ENCODE peak calls at places on chromosomes 1 and 21, in four cellular contexts. I is mesendoderm; H is effector memory CD4-positive, alpha-beta T cell; O is stomach. E is an unnamed sample.

GRCh38 chr1:149978547-149979023 is 31.9 kb downstream of the OTUD7B start:
- DNase-seq in O (no peak), H (no peak), I (no peak), E (no peak)

GRCh38 chr1:67407498-67407897 is 22.7 kb downstream of the SERBP1 start:
- DNase-seq in I (no peak), H (no peak), O (no peak), E (no peak)

GRCh38 chr1:44783697-44784093 is 4.3 kb downstream of the BEST4 start:
- DNase-seq in O (peak; percentile 71), I (no peak), H (no peak), E (no peak)

GRCh38 chr1:104295516-104295915 is 545.8 kb downstream of the AMY1C start:
- DNase-seq in H (no peak), I (peak; percentile 2), O (no peak), E (no peak)

GRCh38 chr1:42947965-42948732 is 10.5 kb downstream of the SLC2A1 start:
- DNase-seq in I (no peak), O (no peak), H (no peak), E (no peak)

GRCh38 chr1:10068605-10069294 is 36.0 kb downstream of the UBE4B start:
- DNase-seq in I (peak; percentile 50), O (no peak), H (no peak), E (no peak)

GRCh38 chr1:209850342-209850979 is 22.7 kb downstream of the UTP25 start:
- DNase-seq in H (no peak), O (peak; percentile 36), I (peak; percentile 64), E (no peak)

GRCh38 chr1:165637427-165637826 is 6.4 kb downstream of the MGST3 start:
- DNase-seq in H (no peak), O (no peak), I (peak; percentile 21), E (no peak)

GRCh38 chr1:208799186-208799585 is 555.0 kb upstream of the PLXNA2 start:
- DNase-seq in H (no peak), O (no peak), I (no peak), E (no peak)

GRCh38 chr1:24744911-24745710 is at the start of gene CLIC4:
- DNase-seq in H (peak; percentile 99), I (peak; percentile 99), O (peak; percentile 100), E (peak; percentile 90)

GRCh38 chr1:24745711-24746582 is 700 bp downstream of the CLIC4 start:
- DNase-seq in I (peak; percentile 83), O (peak; percentile 62), H (peak; percentile 6), E (no peak)

GRCh38 chr1:24749257-24749656 is 4.0 kb downstream of the CLIC4 start:
- DNase-seq in H (no peak), I (no peak), O (no peak), E (no peak)

GRCh38 chr1:24749886-24750285 is 4.6 kb downstream of the CLIC4 start:
- DNase-seq in O (no peak), I (no peak), H (no peak), E (no peak)

DNA sequence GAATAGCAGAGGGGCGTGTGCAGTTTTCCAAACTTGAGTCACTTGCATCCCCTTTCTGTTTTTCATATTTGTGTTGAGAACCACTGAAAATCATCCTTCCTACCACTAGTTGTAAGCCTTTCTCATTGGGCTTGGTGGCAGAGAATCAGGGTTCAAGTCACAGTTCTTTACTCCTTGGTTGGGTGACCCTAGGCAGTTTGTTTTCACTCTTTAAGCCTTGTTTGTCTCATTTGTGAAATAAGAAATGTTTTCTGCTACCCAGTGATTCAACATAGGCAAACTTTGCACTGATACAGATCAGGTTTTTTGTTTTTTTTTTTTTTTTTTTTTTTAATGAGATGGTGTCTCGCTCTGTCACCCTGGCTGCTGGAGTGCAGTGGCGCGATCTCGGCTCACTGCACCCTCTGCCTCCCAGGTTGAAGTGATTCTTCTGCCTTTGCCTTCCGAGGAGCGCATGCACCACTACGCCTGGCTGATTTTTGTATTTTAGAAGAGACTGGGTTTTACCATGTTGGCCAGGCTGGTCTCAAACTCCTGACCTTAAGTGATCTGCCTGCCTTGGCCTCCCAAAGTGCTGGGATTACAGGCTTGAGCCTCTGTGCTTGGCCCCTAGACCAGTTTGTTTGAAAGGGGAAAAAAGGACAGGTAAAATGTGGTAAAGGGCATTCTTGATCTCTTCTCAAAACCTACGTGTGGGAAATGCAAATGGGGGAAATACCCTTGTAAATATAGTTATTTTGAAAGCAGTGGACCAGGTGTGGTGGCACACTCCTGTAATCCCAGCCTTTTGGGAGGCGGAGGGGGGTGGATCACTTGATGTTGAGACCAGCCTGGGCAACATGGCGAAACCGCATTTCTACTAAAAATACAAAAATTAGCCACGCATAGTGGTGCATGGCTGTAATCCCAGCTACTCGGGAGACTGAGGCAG is 3.2 kb downstream of the CLIC4 start:
- DNase-seq in I (no peak), O (no peak), H (no peak), E (no peak)
- H3K4me1 ChIP-seq in I (peaks cover 4% of the 10 kb centered on the region), O (peaks cover 46% of the 10 kb centered on the region), H (no peaks in the 10 kb centered on the region), E (peaks cover 2% of the 10 kb centered on the region)

DNA sequence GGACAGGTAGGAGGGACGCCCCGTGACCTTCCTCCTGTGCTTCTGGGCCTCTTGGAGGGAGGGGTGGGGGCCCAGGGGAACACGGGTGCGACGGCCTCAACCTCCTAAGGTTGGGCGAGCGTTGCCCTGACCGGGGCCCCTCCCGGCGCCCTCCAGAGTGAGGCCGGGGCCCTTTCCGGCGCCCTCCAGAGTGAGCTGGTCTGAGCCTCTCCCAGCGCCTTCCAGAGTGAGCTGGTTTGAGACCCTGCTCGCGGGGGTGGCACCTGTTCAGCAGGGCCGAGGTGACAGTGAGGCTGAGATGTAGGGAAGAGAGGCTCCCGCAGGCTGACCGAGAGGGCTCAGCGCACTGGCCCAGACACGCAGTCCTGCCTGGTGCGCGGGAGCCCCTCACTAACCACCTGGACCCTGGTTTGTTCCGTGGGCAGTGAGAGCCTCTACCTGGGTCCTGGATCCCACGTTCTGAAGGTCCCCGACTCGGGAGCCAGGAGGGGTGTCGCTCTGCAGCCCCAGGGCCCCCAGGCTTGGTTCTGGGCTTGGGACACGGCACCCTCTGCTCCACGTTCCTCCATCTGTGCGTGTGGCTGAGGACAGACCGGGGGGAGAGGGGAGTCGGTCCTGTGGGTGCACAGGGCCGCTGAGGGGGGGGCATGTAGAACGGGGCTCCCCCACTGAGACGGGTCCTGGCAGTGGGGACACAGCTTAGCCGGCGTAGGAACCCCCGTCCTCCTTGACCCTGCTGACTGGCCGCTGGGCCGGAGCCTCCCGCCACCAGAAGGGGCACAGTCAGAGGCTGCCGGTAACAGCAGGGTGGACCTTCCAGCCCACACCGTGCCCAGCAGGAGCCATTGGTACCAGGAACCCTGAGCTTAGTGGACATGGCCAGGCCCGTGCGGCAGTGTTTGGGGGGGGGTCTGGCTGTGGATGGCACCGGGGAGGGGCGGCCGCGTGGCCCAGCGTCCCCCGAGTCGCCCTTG is 1.5 kb downstream of the COL6A1 start:
- DNase-seq in I (peak; percentile 22), H (no peak), O (no peak), E (no peak)
- H3K4me3 ChIP-seq in I (peak overlapping the region; percentile 81), H (no peak overlapping the region), O (peak overlapping the region; percentile 76), E (peak overlapping the region; percentile 41)

GRCh38 chr1:8368956-8369639 is 51.2 kb downstream of the SLC45A1 start:
- DNase-seq in I (no peak), H (no peak), O (no peak), E (no peak)
- H3K27ac ChIP-seq in I (no peak overlapping the region), H (no peak overlapping the region), O (peak overlapping the region; percentile 88), E (no peak overlapping the region)

GRCh38 chr1:2801046-2801445 is 447 bp downstream of the TTC34 start:
- DNase-seq in I (no peak), O (no peak), H (no peak), E (no peak)
- H3K4me1 ChIP-seq in I (no peaks in the 10 kb centered on the region), O (no peaks in the 10 kb centered on the region), H (peaks cover 6% of the 10 kb centered on the region), E (no peaks in the 10 kb centered on the region)

GRCh38 chr1:46802901-46803574 is 4.2 kb downstream of the CYP4B1 start:
- DNase-seq in O (no peak), I (no peak), H (no peak), E (no peak)

GRCh38 chr1:46802081-46802480 is 3.2 kb downstream of the CYP4B1 start:
- DNase-seq in O (no peak), H (no peak), I (no peak), E (no peak)

GRCh38 chr1:46801323-46802055 is 2.6 kb downstream of the CYP4B1 start:
- DNase-seq in I (no peak), O (no peak), H (no peak), E (no peak)

GRCh38 chr1:46798820-46799219 is at the start of gene CYP4B1:
- DNase-seq in O (peak; percentile 78), H (no peak), I (no peak), E (no peak)

DNA sequence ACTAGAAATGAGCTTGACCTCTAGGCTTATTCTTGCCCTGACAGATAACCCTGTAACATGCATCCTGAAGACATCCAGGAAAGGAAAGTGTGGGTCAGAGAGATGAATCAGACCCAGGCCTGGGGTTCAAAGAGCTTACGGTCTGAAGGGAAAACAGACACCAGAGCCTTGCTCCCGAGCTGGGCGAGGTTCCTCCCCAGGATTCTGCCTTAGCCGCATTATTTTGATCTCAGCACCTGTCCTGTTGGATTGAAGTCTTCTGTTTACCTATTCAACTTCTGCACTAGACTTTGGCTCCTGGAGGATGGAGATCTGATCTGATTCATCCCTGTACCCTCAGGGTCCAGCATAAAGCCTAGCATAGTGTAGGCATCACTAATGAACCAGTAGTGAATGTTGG is 1.9 kb downstream of the CYP4B1 start:
- DNase-seq in I (no peak), H (no peak), O (no peak), E (no peak)
- H3K4me3 ChIP-seq in I (no peak overlapping the region), H (no peak overlapping the region), O (peak overlapping the region; percentile 4), E (no peak overlapping the region)

E was measured in iPS DF 6.9.